ENCODE peak calls at places on chromosomes 4 and X, in five cellular contexts. J, N, W, Q and R are unnamed samples.

GRCh38 chrX:69618803-69619202 is 2.9 kb downstream of the EDA start:
- DNase-seq in W (peak; percentile 47), Q (no peak), N (peak; percentile 55), J (peak; percentile 2), R (no peak)

GRCh38 chrX:56564182-56564885 is 907 bp downstream of the UBQLN2 start:
- DNase-seq in J (peak; percentile 49), N (peak; percentile 18), Q (peak; percentile 1), W (peak; percentile 16), R (peak; percentile 42)

GRCh38 chr4:76543378-76543777 is 108.3 kb downstream of the SHROOM3 start:
- DNase-seq in J (no peak), W (no peak), N (no peak), Q (no peak), R (no peak)

GRCh38 chr4:73729534-73730165 is 10.7 kb upstream of the CXCL8 start:
- DNase-seq in W (peak; percentile 94), Q (peak; percentile 70), N (peak; percentile 96), J (peak; percentile 92), R (peak; percentile 90)

GRCh38 chr4:164730705-164731393 is 23.1 kb upstream of the SMIM31 start:
- DNase-seq in Q (no peak), W (no peak), J (no peak), N (no peak), R (no peak)

GRCh38 chr4:155541716-155542115 is 124.9 kb upstream of the GUCY1A1 start:
- DNase-seq in Q (no peak), N (no peak), W (peak; percentile 22), J (peak; percentile 16), R (peak; percentile 56)

GRCh38 chrX:7270018-7270417 is 122.1 kb upstream of the PUDP start:
- DNase-seq in J (peak; percentile 58), N (no peak), W (no peak), Q (no peak), R (peak; percentile 48)

GRCh38 chrX:149365061-149365460 is 140.0 kb downstream of the IDS start:
- DNase-seq in N (no peak), J (no peak), Q (no peak), W (no peak), R (no peak)

GRCh38 chr4:78612398-78613005 is 60.9 kb downstream of the ANXA3 start:
- DNase-seq in W (peak; percentile 77), Q (peak; percentile 26), J (peak; percentile 61), N (peak; percentile 79), R (peak; percentile 41)

GRCh38 chrX:149497626-149498025 is 7.5 kb downstream of the IDS start:
- DNase-seq in J (peak; percentile 67), N (no peak), Q (no peak), W (no peak), R (peak; percentile 87)

GRCh38 chr4:94208268-94208667 is 603 bp downstream of the SMARCAD1 start:
- DNase-seq in N (no peak), W (no peak), Q (no peak), J (no peak), R (no peak)

GRCh38 chrX:1281511-1281910 is 12.9 kb downstream of the CSF2RA start:
- DNase-seq in N (no peak), W (no peak), J (peak; percentile 14), Q (no peak), R (no peak)

GRCh38 chrX:119870626-119871131 is 854 bp downstream of the RNF113A start:
- DNase-seq in W (peak; percentile 16), J (peak; percentile 23), N (no peak), Q (no peak), R (no peak)

GRCh38 chr4:184318852-184319251 is 101.2 kb upstream of the ENPP6 start:
- DNase-seq in J (no peak), W (no peak), Q (no peak), N (no peak), R (no peak)

GRCh38 chrX:149903889-149904748 is 23.1 kb downstream of the MAGEA8 start:
- DNase-seq in J (peak; percentile 6), W (peak; percentile 21), N (peak; percentile 11), Q (no peak), R (peak; percentile 12)

GRCh38 chrX:20038966-20039365 is 48.1 kb upstream of the BCLAF3 start:
- DNase-seq in Q (no peak), N (no peak), W (no peak), J (no peak), R (no peak)

GRCh38 chr4:19327364-19327763 is 924.3 kb upstream of the SLIT2 start:
- DNase-seq in Q (no peak), W (no peak), J (peak; percentile 12), N (peak; percentile 24), R (peak; percentile 36)

GRCh38 chrX:20665441-20665840 is 398.7 kb upstream of the RPS6KA3 start:
- DNase-seq in Q (no peak), J (no peak), W (no peak), N (no peak), R (no peak)

GRCh38 chr4:95085118-95085833 is 327.5 kb downstream of the BMPR1B start:
- DNase-seq in N (no peak), J (no peak), W (no peak), Q (no peak), R (no peak)

GRCh38 chr4:184807797-184808718 is 17.7 kb downstream of the ACSL1 start:
- DNase-seq in N (peak; percentile 70), J (peak; percentile 91), Q (peak; percentile 66), W (peak; percentile 52), R (peak; percentile 89)

GRCh38 chrX:70970482-70970999 is 39.6 kb upstream of the SLC7A3 start:
- DNase-seq in N (peak; percentile 37), W (peak; percentile 36), Q (no peak), J (peak; percentile 16), R (peak; percentile 8)

GRCh38 chr4:8316251-8316771 is 46.8 kb downstream of the HTRA3 start:
- DNase-seq in N (no peak), J (no peak), W (no peak), Q (no peak), R (no peak)

GRCh38 chrX:107562482-107562881 is 65.8 kb upstream of the PRPS1 start:
- DNase-seq in Q (peak; percentile 69), J (peak; percentile 88), N (peak; percentile 61), W (peak; percentile 64), R (peak; percentile 55)

GRCh38 chr4:21888195-21888976 is 60.2 kb downstream of the KCNIP4 start:
- DNase-seq in N (peak; percentile 82), Q (peak; percentile 55), J (peak; percentile 93), W (peak; percentile 62), R (peak; percentile 86)

GRCh38 chr4:88320174-88320779 is 35.9 kb upstream of the PPM1K start:
- DNase-seq in Q (no peak), W (no peak), N (no peak), J (no peak), R (no peak)

GRCh38 chr4:74624351-74625151 is 169.8 kb downstream of the BTC start:
- DNase-seq in J (peak; percentile 96), Q (peak; percentile 81), W (peak; percentile 95), N (peak; percentile 96), R (peak; percentile 80)

GRCh38 chr4:20430555-20430954 is 178.8 kb downstream of the SLIT2 start:
- DNase-seq in J (peak; percentile 69), N (no peak), W (peak; percentile 36), Q (peak; percentile 48), R (peak; percentile 80)

GRCh38 chrX:155896512-155896911 is 15.4 kb downstream of the VAMP7 start:
- DNase-seq in J (no peak), Q (no peak), W (no peak), N (no peak), R (no peak)

GRCh38 chrX:155888139-155888538 is 7.0 kb downstream of the VAMP7 start:
- DNase-seq in W (peak; percentile 72), J (peak; percentile 87), N (peak; percentile 77), Q (peak; percentile 62), R (peak; percentile 68)

GRCh38 chrX:155899366-155899765 is 18.2 kb downstream of the VAMP7 start:
- DNase-seq in Q (no peak), J (no peak), N (no peak), W (no peak), R (no peak)

GRCh38 chrX:155889328-155889727 is 8.2 kb downstream of the VAMP7 start:
- DNase-seq in Q (no peak), J (no peak), N (no peak), W (no peak), R (no peak)

DNA sequence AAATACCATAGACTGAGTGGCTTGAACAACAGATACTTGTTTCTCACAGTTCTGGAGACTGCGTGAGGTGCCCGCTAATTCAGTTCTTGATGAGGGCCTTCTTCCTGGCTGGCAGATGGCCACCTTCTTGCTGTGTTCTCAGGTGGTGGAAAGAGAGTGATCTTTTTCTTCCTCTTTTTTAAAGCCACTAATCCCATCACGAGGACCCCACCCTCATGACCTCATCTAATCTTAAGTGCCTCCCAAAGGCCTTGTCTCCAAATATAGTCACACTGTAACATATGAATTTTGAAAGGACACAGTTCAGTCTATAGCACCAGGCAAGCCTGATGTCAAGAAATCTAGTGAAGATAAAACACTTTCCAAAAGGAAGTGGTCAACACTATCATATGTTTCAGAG is 12.4 kb downstream of the VAMP7 start:
- DNase-seq in W (no peak), N (no peak), Q (no peak), J (no peak), R (no peak)
- TF ChIP-seq CTCF in W (no peak), N (no peak), Q (no peak), J (no peak), R (no peak)

DNA sequence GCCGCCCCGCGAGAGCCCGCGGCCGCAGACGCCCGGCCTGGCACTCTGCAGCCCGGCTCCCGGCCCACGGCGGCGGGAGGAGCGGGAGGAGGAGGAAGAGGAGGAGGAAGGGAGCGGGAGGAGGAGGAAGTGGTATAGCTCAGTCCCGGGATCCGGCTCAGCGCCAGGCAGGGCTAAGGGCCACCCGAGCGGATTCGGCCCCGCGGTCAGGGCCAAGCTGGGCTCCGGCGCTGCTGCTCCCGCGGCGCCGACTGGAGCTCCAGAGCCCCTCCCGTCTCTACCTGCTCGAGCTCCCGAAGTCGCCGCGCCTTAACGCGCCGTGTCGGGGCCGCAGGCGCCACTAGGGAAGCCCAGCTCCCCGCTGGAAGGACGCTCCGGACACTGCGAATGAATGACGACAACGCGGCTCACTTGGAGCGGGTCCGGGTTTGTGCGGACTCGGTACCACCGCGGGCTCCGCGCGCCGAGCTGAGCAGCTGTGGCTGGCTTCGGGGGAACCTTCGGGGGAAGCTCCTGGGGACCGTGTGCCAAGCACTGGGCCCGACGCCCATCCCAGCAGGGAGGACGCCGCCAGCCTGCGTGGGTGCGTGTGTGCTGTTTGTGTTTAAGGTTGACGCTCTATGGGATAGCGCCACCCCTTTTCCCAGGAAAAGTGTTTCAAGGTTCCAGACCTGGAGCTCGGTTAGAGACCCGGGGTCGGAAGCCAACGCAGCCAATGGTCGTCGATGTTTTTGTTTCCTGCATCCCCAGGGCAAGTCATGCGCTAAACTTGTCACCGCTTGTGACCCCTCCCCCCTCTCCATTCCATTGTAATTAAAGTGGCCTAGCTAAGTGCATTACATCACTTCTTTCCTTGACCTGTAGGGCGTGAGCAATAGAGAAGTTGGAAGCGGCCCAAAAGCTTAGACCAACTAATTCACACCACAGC is at the start of gene TBC1D9:
- DNase-seq in J (peak; percentile 55), Q (no peak), W (peak; percentile 85), N (peak; percentile 82), R (peak; percentile 82)
- TF ChIP-seq CTCF in J (no peak), Q (no peak), W (peak; percentile 8), N (no peak), R (no peak)

GRCh38 chr4:148692242-148692641 is 250.0 kb upstream of the NR3C2 start:
- DNase-seq in J (no peak), N (no peak), Q (no peak), W (no peak), R (no peak)
- TF ChIP-seq CTCF in J (no peak), N (no peak), Q (no peak), W (no peak), R (no peak)

GRCh38 chrX:125131146-125131545 is 188.5 kb upstream of the TEX13C start:
- DNase-seq in W (no peak), J (no peak), Q (no peak), N (no peak), R (no peak)
- TF ChIP-seq CTCF in W (no peak), J (no peak), Q (no peak), N (no peak), R (no peak)

GRCh38 chr4:92387459-92388069 is 83.8 kb downstream of the GRID2 start:
- DNase-seq in J (peak; percentile 53), Q (peak; percentile 8), W (peak; percentile 74), N (peak; percentile 77), R (no peak)
- TF ChIP-seq CTCF in J (peak; percentile 56), Q (peak; percentile 73), W (peak; percentile 60), N (peak; percentile 73), R (peak; percentile 33)